ENCODE peak calls at places on chromosome 22, in five cellular contexts. O, Z, C, J and U are unnamed samples.

GRCh38 chr22:25735657-25736056 is 6.3 kb upstream of the MYO18B start:
- DNase-seq in O (no peak), Z (no peak), C (no peak), J (no peak), U (no peak)

GRCh38 chr22:17994424-17995108 is 29.8 kb downstream of the MICAL3 start:
- DNase-seq in O (no peak), Z (no peak), C (no peak), J (no peak), U (no peak)

GRCh38 chr22:46574993-46575914 is 37.8 kb upstream of the CELSR1 start:
- DNase-seq in O (no peak), Z (peak), C (no peak), J (no peak), U (no peak)

GRCh38 chr22:49192857-49193250 is 634.8 kb downstream of the BRD1 start:
- DNase-seq in O (no peak), Z (no peak), C (no peak), J (no peak), U (no peak)

GRCh38 chr22:41048791-41049717 is 43.3 kb upstream of the EP300 start:
- DNase-seq in O (no peak), Z (peak), C (peak), J (peak), U (no peak)

GRCh38 chr22:19936513-19936912 is 5.1 kb upstream of the COMT start:
- DNase-seq in O (no peak), Z (no peak), C (no peak), J (no peak), U (no peak)

GRCh38 chr22:49574861-49575702 is 252.6 kb downstream of the BRD1 start:
- DNase-seq in O (no peak), Z (no peak), C (no peak), J (no peak), U (no peak)

GRCh38 chr22:41021655-41022454 is 70.5 kb upstream of the EP300 start:
- DNase-seq in O (peak), Z (peak), C (peak), J (peak), U (peak)

GRCh38 chr22:24465566-24465965 is 29.6 kb upstream of the UPB1 start:
- DNase-seq in O (no peak), Z (no peak), C (peak), J (no peak), U (no peak)

GRCh38 chr22:16957781-16958180 is 50.2 kb downstream of the GAB4 start:
- DNase-seq in O (no peak), Z (no peak), C (no peak), J (no peak), U (peak)

GRCh38 chr22:46881373-46882118 is 119.1 kb downstream of the TBC1D22A start:
- DNase-seq in O (no peak), Z (peak), C (peak), J (no peak), U (no peak)

GRCh38 chr22:43956383-43956782 is 1.1 kb downstream of the SAMM50 start:
- DNase-seq in O (no peak), Z (no peak), C (no peak), J (no peak), U (no peak)

GRCh38 chr22:35910926-35911325 is 117.7 kb downstream of the RBFOX2 start:
- DNase-seq in O (no peak), Z (no peak), C (no peak), J (no peak), U (no peak)

GRCh38 chr22:22855617-22856308 is 31.9 kb upstream of the IGLL5 start:
- DNase-seq in O (peak), Z (no peak), C (peak), J (no peak), U (peak)

GRCh38 chr22:45400046-45400445 is 13.4 kb downstream of the SMC1B start:
- DNase-seq in O (no peak), Z (no peak), C (no peak), J (no peak), U (no peak)

GRCh38 chr22:36374603-36375024 is 13.2 kb downstream of the MYH9 start:
- DNase-seq in O (no peak), Z (no peak), C (peak), J (no peak), U (no peak)

GRCh38 chr22:26648011-26648497 is 9.3 kb upstream of the MIAT start:
- DNase-seq in O (no peak), Z (no peak), C (no peak), J (no peak), U (no peak)

GRCh38 chr22:33640900-33641299 is 279.4 kb downstream of the LARGE1 start:
- DNase-seq in O (no peak), Z (no peak), C (no peak), J (no peak), U (no peak)

GRCh38 chr22:24333301-24333700 is 62.7 kb downstream of the SPECC1L start:
- DNase-seq in O (no peak), Z (no peak), C (peak), J (no peak), U (no peak)

GRCh38 chr22:19933328-19934241 is 8.0 kb upstream of the COMT start:
- DNase-seq in O (peak), Z (no peak), C (no peak), J (no peak), U (peak)

GRCh38 chr22:46355996-46356471 is 20.5 kb downstream of the TRMU start:
- DNase-seq in O (no peak), Z (no peak), C (no peak), J (no peak), U (no peak)

GRCh38 chr22:19066531-19067271 is 55.5 kb downstream of the DGCR2 start:
- DNase-seq in O (no peak), Z (no peak), C (peak), J (no peak), U (no peak)

GRCh38 chr22:28710112-28710888 is 30.7 kb upstream of the TTC28 start:
- DNase-seq in O (no peak), Z (no peak), C (peak), J (no peak), U (no peak)

GRCh38 chr22:28710889-28711285 is 30.7 kb downstream of the CHEK2 start:
- DNase-seq in O (no peak), Z (no peak), C (peak), J (no peak), U (no peak)

GRCh38 chr22:28711341-28711740 is 30.3 kb downstream of the CHEK2 start:
- DNase-seq in O (no peak), Z (no peak), C (peak), J (no peak), U (no peak)

GRCh38 chr22:28714043-28714442 is 27.6 kb downstream of the CHEK2 start:
- DNase-seq in O (no peak), Z (no peak), C (no peak), J (no peak), U (no peak)

GRCh38 chr22:28711820-28712777 is 29.5 kb downstream of the CHEK2 start:
- DNase-seq in O (no peak), Z (no peak), C (peak), J (no peak), U (no peak)
- TF ChIP-seq CTCF in O (no peak), Z (no peak), C (peak), J (no peak), U (no peak)

GRCh38 chr22:37486224-37486845 is at the start of gene MFNG:
- DNase-seq in O (peak), Z (peak), C (no peak), J (no peak), U (peak)
- TF ChIP-seq CTCF in O (no peak), Z (no peak), C (no peak), J (no peak), U (no peak)

GRCh38 chr22:42682113-42682851 is 33.1 kb upstream of the CYB5R3 start:
- DNase-seq in O (no peak), Z (no peak), C (no peak), J (no peak), U (no peak)

GRCh38 chr22:42685941-42686666 is 34.6 kb downstream of the A4GALT start:
- DNase-seq in O (peak), Z (peak), C (no peak), J (no peak), U (no peak)

GRCh38 chr22:42680648-42681047 is 31.5 kb upstream of the CYB5R3 start:
- DNase-seq in O (no peak), Z (no peak), C (peak), J (no peak), U (no peak)

GRCh38 chr22:42684462-42685195 is 35.4 kb upstream of the CYB5R3 start:
- DNase-seq in O (no peak), Z (no peak), C (no peak), J (no peak), U (no peak)

GRCh38 chr22:42683599-42684283 is 34.5 kb upstream of the CYB5R3 start:
- DNase-seq in O (peak), Z (peak), C (no peak), J (no peak), U (no peak)
- TF ChIP-seq CTCF in O (no peak), Z (no peak), C (no peak), J (no peak), U (no peak)

DNA sequence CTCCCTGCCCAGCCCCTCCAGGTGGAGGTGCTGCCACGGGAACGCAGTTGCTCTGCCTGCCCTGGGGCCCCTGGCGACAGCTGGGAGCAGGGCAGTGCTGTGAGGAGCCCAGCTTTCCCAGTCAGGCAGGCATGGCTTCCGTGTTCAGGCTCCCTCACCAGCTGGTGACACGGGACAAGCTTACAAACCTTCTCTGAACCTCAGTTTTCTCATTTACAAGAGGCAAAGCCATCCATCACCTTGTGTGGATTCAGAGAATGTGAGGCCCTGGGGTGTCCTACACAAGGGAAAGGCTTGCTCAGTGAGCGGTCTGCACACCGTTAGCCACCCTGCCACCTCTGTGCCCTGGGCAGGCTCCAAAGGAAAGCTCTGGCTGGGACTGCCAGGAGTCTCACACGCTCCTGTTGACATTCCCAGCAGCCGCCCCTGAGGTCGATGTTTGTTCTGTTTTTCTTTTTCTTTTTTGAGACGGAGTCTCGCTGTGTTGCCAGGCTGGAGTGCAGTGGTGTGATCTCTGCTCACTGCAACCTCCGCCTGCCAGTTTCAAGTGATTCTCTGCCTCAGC is 23.5 kb downstream of the SUN2 start:
- DNase-seq in O (peak), Z (no peak), C (no peak), J (no peak), U (no peak)
- TF ChIP-seq CTCF in O (no peak), Z (no peak), C (no peak), J (no peak), U (no peak)

GRCh38 chr22:30222321-30222720 is 24.2 kb downstream of the LIF start:
- DNase-seq in O (no peak), Z (no peak), C (no peak), J (no peak), U (no peak)

GRCh38 chr22:30226192-30226832 is 20.2 kb downstream of the LIF start:
- DNase-seq in O (no peak), Z (no peak), C (no peak), J (no peak), U (no peak)

GRCh38 chr22:30223303-30223702 is 23.3 kb downstream of the LIF start:
- DNase-seq in O (no peak), Z (no peak), C (no peak), J (no peak), U (no peak)

GRCh38 chr22:30225220-30225922 is 21.2 kb downstream of the LIF start:
- DNase-seq in O (no peak), Z (no peak), C (no peak), J (no peak), U (no peak)

DNA sequence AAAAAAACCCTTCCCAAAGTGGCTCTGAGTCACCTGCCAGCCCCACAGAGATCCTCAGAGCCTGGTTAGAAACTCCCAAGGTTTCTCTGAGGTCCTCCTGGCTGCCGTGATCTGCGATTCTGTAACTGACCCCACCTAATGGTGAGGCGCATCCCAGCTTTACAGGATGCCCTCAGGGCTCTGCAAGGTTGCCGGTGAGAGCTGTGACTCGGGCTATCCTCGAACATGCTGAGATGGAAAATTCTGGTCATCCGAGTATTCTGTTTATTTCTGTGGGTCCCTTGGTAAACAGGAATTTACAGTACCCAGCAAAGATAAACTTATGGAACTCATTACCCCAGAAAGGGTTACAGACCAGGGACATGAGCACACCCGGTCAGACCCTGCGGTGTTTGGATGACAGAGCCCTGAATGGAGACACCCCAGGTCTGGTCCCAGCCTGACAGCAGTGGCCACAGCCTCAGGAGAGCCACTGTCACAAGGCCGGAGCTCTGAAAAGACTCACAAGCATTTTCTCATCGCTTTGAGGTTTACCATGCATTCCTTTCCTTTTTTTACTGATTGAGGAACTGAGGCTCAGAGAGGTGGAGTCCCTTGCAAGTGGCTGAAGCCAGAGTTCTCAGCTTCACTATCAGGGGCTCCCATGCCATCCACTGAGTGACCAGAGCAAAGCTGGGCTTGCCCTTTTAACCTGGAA is 22.2 kb downstream of the LIF start:
- DNase-seq in O (peak), Z (no peak), C (no peak), J (no peak), U (peak)
- TF ChIP-seq CTCF in O (no peak), Z (no peak), C (no peak), J (no peak), U (no peak)